ENCODE peak calls at places on chromosomes 11 and 22, in four cellular contexts. One of them, this sample, is unnamed.

GRCh38 chr11:67256477-67256876 is 9.8 kb upstream of the GRK2 start:
- DNase-seq in A549: no peak
- DNase-seq in HepG2: no peak
- DNase-seq in GM12878: no peak
- DNase-seq in this sample: no peak

GRCh38 chr11:2529173-2529572 is 84.4 kb downstream of the KCNQ1 start:
- DNase-seq in A549: no peak
- DNase-seq in HepG2: no peak
- DNase-seq in GM12878: no peak
- DNase-seq in this sample: no peak

GRCh38 chr11:122108192-122108799 is 7.7 kb downstream of the BLID start:
- DNase-seq in HepG2: peak; percentile 29
- DNase-seq in GM12878: no peak
- DNase-seq in A549: no peak
- DNase-seq in this sample: no peak

GRCh38 chr22:38504731-38505594 is 1.1 kb downstream of the DDX17 start:
- DNase-seq in A549: no peak
- DNase-seq in HepG2: peak; percentile 53
- DNase-seq in GM12878: no peak
- DNase-seq in this sample: peak; percentile 11

GRCh38 chr11:105553015-105553414 is 56.9 kb upstream of the GRIA4 start:
- DNase-seq in HepG2: no peak
- DNase-seq in GM12878: no peak
- DNase-seq in A549: no peak
- DNase-seq in this sample: no peak

GRCh38 chr11:118876261-118876660 is 7.4 kb upstream of the CXCR5 start:
- DNase-seq in HepG2: no peak
- DNase-seq in A549: no peak
- DNase-seq in GM12878: no peak
- DNase-seq in this sample: no peak

GRCh38 chr22:25829808-25830777 is 88.1 kb downstream of the MYO18B start:
- DNase-seq in GM12878: no peak
- DNase-seq in A549: no peak
- DNase-seq in HepG2: peak; percentile 53
- DNase-seq in this sample: no peak

GRCh38 chr11:76510060-76511047 is 65.5 kb downstream of the EMSY start:
- DNase-seq in GM12878: no peak
- DNase-seq in A549: no peak
- DNase-seq in HepG2: no peak
- DNase-seq in this sample: no peak

GRCh38 chr11:12938590-12939247 is 70.4 kb upstream of the RASSF10 start:
- DNase-seq in HepG2: no peak
- DNase-seq in GM12878: no peak
- DNase-seq in A549: no peak
- DNase-seq in this sample: no peak

GRCh38 chr11:125272092-125272491 is 107.5 kb downstream of the PKNOX2 start:
- DNase-seq in A549: no peak
- DNase-seq in GM12878: no peak
- DNase-seq in HepG2: no peak
- DNase-seq in this sample: no peak

GRCh38 chr11:95732930-95733602 is 56.5 kb downstream of the FAM76B start:
- DNase-seq in A549: no peak
- DNase-seq in HepG2: no peak
- DNase-seq in GM12878: no peak
- DNase-seq in this sample: no peak

GRCh38 chr11:14451825-14452224 is 47.8 kb downstream of the COPB1 start:
- DNase-seq in HepG2: no peak
- DNase-seq in A549: no peak
- DNase-seq in GM12878: no peak
- DNase-seq in this sample: no peak

GRCh38 chr11:133896028-133896427 is 50.7 kb upstream of the SPATA19 start:
- DNase-seq in A549: no peak
- DNase-seq in GM12878: no peak
- DNase-seq in HepG2: no peak
- DNase-seq in this sample: no peak

GRCh38 chr11:62337682-62338181 is 484 bp downstream of the ASRGL1 start:
- DNase-seq in A549: peak; percentile 27
- DNase-seq in HepG2: no peak
- DNase-seq in GM12878: no peak
- DNase-seq in this sample: peak; percentile 76

GRCh38 chr11:130344846-130345245 is 30.1 kb upstream of the ZBTB44 start:
- DNase-seq in A549: no peak
- DNase-seq in GM12878: no peak
- DNase-seq in HepG2: no peak
- DNase-seq in this sample: no peak

GRCh38 chr22:19497245-19497644 is 17.5 kb downstream of the CDC45 start:
- DNase-seq in HepG2: no peak
- DNase-seq in GM12878: no peak
- DNase-seq in A549: no peak
- DNase-seq in this sample: no peak

GRCh38 chr11:87493516-87493915 is 455.8 kb downstream of the TMEM135 start:
- DNase-seq in HepG2: no peak
- DNase-seq in GM12878: no peak
- DNase-seq in A549: no peak
- DNase-seq in this sample: no peak

GRCh38 chr11:60860943-60861342 is 5.2 kb upstream of the PTGDR2 start:
- DNase-seq in GM12878: no peak
- DNase-seq in HepG2: no peak
- DNase-seq in A549: no peak
- DNase-seq in this sample: peak; percentile 29

GRCh38 chr11:110855246-110855645 is 143.0 kb upstream of the ARHGAP20 start:
- DNase-seq in A549: no peak
- DNase-seq in HepG2: no peak
- DNase-seq in GM12878: no peak
- DNase-seq in this sample: no peak

GRCh38 chr11:75421035-75421602 is 11.9 kb downstream of the KLHL35 start:
- DNase-seq in A549: no peak
- DNase-seq in HepG2: no peak
- DNase-seq in GM12878: no peak
- DNase-seq in this sample: peak; percentile 60

GRCh38 chr11:931385-931784 is 5.7 kb downstream of the AP2A2 start:
- DNase-seq in GM12878: no peak
- DNase-seq in HepG2: no peak
- DNase-seq in A549: no peak
- DNase-seq in this sample: no peak

GRCh38 chr11:65907878-65908277 is 7.7 kb upstream of the FOSL1 start:
- DNase-seq in HepG2: no peak
- DNase-seq in A549: no peak
- DNase-seq in GM12878: no peak
- DNase-seq in this sample: no peak

GRCh38 chr11:65915101-65915820 is 3.6 kb downstream of the C11orf68 start:
- DNase-seq in A549: no peak
- DNase-seq in GM12878: no peak
- DNase-seq in HepG2: no peak
- DNase-seq in this sample: no peak

GRCh38 chr11:65912840-65913239 is 6.0 kb downstream of the C11orf68 start:
- DNase-seq in GM12878: no peak
- DNase-seq in A549: peak; percentile 62
- DNase-seq in HepG2: no peak
- DNase-seq in this sample: no peak

GRCh38 chr11:65915821-65916251 is 3.0 kb downstream of the C11orf68 start:
- DNase-seq in A549: peak; percentile 98
- DNase-seq in GM12878: no peak
- DNase-seq in HepG2: peak; percentile 74
- DNase-seq in this sample: no peak

DNA sequence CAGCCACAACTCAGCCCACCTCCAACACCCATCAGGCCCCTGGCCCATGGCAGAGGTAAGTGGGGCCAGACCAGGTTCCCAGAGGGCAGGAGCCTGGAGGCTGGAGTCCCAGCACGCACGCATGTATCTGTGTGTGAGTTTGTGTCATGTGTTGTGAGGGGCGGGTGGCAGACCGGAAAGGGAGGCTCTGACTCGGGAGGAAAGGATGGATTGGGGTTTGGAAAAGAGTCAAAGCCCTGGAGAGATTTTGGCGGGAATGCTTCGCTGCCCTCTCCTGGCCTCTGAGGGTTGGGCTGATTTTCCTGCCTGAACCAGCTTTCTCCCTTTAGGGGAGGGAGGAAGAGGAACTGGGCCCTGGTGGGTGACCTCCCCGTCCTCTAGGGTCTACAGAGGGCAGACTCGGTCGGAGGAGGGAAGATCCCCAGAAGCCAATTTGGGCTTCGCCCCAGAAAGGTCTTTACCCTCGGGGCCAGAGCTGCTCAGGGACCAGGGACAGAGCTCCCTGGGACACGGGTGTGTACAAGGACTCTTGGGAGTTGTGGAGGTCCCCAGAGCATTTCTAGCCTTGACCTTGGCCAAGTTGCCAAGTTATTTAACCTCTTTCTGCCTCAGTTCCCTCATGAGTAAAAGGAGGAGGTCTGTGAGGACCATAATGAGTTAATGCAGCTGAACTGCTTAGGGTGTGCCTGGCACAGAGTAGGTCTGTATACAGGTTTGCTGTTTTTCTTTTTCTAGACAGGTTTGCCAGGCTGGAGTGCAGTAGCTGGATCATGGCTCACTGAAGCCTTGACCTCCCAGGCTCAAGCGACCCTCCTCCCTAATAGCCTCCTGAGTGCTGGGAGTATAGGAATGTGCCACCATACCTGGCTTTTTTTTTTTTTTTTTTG is 6.9 kb downstream of the C11orf68 start:
- DNase-seq in HepG2: no peak
- DNase-seq in GM12878: no peak
- DNase-seq in A549: peak; percentile 68
- DNase-seq in this sample: peak; percentile 84
- TF ChIP-seq PBX3 in HepG2: no peak
- TF ChIP-seq PBX3 in GM12878: no peak
- TF ChIP-seq PBX3 in A549: no peak
- TF ChIP-seq PBX3 in this sample: peak; percentile 5

DNA sequence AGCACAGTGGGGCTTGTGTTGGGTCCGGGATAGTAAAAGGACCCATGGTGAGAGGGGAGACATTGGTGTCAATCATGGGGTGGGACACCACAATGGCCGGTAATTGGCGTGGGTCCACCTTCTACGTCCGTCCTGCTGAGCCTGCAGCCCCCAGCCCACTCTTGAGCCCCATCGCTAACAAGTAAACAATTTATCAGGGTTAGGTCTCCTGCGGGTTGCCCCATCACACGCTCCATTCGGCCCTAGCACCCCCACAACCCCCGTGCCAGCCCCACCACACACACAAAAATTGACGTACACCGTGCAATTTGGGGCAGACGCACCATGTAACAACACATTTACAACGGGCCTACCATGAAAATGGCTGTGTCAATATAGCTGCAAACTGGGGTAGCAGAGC is 86.5 kb upstream of the HTATIP2 start:
- DNase-seq in HepG2: no peak
- DNase-seq in GM12878: no peak
- DNase-seq in A549: no peak
- DNase-seq in this sample: no peak
- TF ChIP-seq PBX3 in HepG2: no peak
- TF ChIP-seq PBX3 in GM12878: no peak
- TF ChIP-seq PBX3 in A549: no peak
- TF ChIP-seq PBX3 in this sample: no peak

GRCh38 chr11:70833011-70833410 is 419.4 kb downstream of the SHANK2 start:
- DNase-seq in A549: no peak
- DNase-seq in GM12878: no peak
- DNase-seq in HepG2: no peak
- DNase-seq in this sample: no peak

GRCh38 chr11:70834277-70834940 is 418.0 kb downstream of the SHANK2 start:
- DNase-seq in HepG2: no peak
- DNase-seq in A549: no peak
- DNase-seq in GM12878: no peak
- DNase-seq in this sample: no peak

GRCh38 chr11:70836071-70836470 is 416.3 kb downstream of the SHANK2 start:
- DNase-seq in HepG2: no peak
- DNase-seq in GM12878: no peak
- DNase-seq in A549: no peak
- DNase-seq in this sample: no peak

GRCh38 chr11:70833554-70833953 is 418.8 kb downstream of the SHANK2 start:
- DNase-seq in A549: no peak
- DNase-seq in GM12878: no peak
- DNase-seq in HepG2: no peak
- DNase-seq in this sample: no peak

GRCh38 chr11:70834984-70835560 is 417.3 kb downstream of the SHANK2 start:
- DNase-seq in GM12878: no peak
- DNase-seq in HepG2: no peak
- DNase-seq in A549: no peak
- DNase-seq in this sample: no peak
- TF ChIP-seq PBX3 in GM12878: no peak
- TF ChIP-seq PBX3 in HepG2: no peak
- TF ChIP-seq PBX3 in A549: no peak
- TF ChIP-seq PBX3 in this sample: no peak

GRCh38 chr11:79415411-79415810 is 25.4 kb downstream of the TENM4 start:
- DNase-seq in GM12878: no peak
- DNase-seq in A549: no peak
- DNase-seq in HepG2: no peak
- DNase-seq in this sample: no peak

GRCh38 chr11:79414644-79415317 is 26.0 kb downstream of the TENM4 start:
- DNase-seq in HepG2: no peak
- DNase-seq in A549: no peak
- DNase-seq in GM12878: no peak
- DNase-seq in this sample: no peak

GRCh38 chr11:79412761-79413160 is 28.1 kb downstream of the TENM4 start:
- DNase-seq in A549: no peak
- DNase-seq in GM12878: no peak
- DNase-seq in HepG2: no peak
- DNase-seq in this sample: no peak

GRCh38 chr11:79415912-79416311 is 24.9 kb downstream of the TENM4 start:
- DNase-seq in GM12878: no peak
- DNase-seq in HepG2: no peak
- DNase-seq in A549: no peak
- DNase-seq in this sample: no peak

GRCh38 chr11:79413258-79413657 is 27.6 kb downstream of the TENM4 start:
- DNase-seq in HepG2: no peak
- DNase-seq in A549: no peak
- DNase-seq in GM12878: no peak
- DNase-seq in this sample: peak; percentile 77
- TF ChIP-seq PBX3 in HepG2: no peak
- TF ChIP-seq PBX3 in A549: no peak
- TF ChIP-seq PBX3 in GM12878: no peak
- TF ChIP-seq PBX3 in this sample: no peak

GRCh38 chr22:42792909-42793847 is 63.9 kb downstream of the ARFGAP3 start:
- DNase-seq in A549: no peak
- DNase-seq in GM12878: no peak
- DNase-seq in HepG2: no peak
- DNase-seq in this sample: no peak
- TF ChIP-seq PBX3 in A549: no peak
- TF ChIP-seq PBX3 in GM12878: no peak
- TF ChIP-seq PBX3 in HepG2: no peak
- TF ChIP-seq PBX3 in this sample: no peak